ENCODE peak calls at places on chromosomes 4 and X, in four cellular contexts. P is HAP-1, L is Karpas-422, N is left ventricle myocardium inferior. D is an unnamed sample.

GRCh38 chrX:154488336-154489075 is 1.9 kb downstream of the SLC10A3 start:
- DNase-seq in P (no peak), L (no peak), N (no peak), D (no peak)

GRCh38 chr4:99615210-99615834 is 40.7 kb downstream of the MTTP start:
- DNase-seq in P (no peak), L (peak), N (peak), D (peak)

GRCh38 chr4:39613093-39613656 is 25.5 kb downstream of the SMIM14 start:
- DNase-seq in P (no peak), L (peak), N (no peak), D (no peak)

GRCh38 chrX:13360146-13360545 is 40.3 kb upstream of the ATXN3L start:
- DNase-seq in P (no peak), L (no peak), N (peak), D (no peak)

GRCh38 chr4:169484485-169484884 is 127.9 kb downstream of the NEK1 start:
- DNase-seq in P (peak), L (no peak), N (no peak), D (no peak)

GRCh38 chr4:76547167-76547760 is 112.2 kb downstream of the SHROOM3 start:
- DNase-seq in P (peak), L (no peak), N (no peak), D (no peak)

GRCh38 chr4:36128689-36129088 is 115.6 kb downstream of the ARAP2 start:
- DNase-seq in P (no peak), L (no peak), N (no peak), D (no peak)

GRCh38 chr4:38867478-38868054 is at the start of gene FAM114A1:
- DNase-seq in P (no peak), L (peak), N (peak), D (no peak)

GRCh38 chr4:18689308-18689915 is 667.9 kb upstream of the LCORL start:
- DNase-seq in P (peak), L (peak), N (no peak), D (no peak)

GRCh38 chr4:133866328-133866699 is 335.3 kb downstream of the PABPC4L start:
- DNase-seq in P (no peak), L (no peak), N (no peak), D (no peak)

GRCh38 chr4:22129454-22130075 is 181.0 kb upstream of the KCNIP4 start:
- DNase-seq in P (peak), L (peak), N (no peak), D (peak)

GRCh38 chr4:76272999-76273398 is 21.5 kb downstream of the FAM47E start:
- DNase-seq in P (no peak), L (no peak), N (no peak), D (no peak)

GRCh38 chrX:2628751-2629315 is 62.3 kb upstream of the CD99 start:
- DNase-seq in P (no peak), L (peak), N (no peak), D (no peak)

GRCh38 chr4:185559913-185560281 is 24.6 kb upstream of the PDLIM3 start:
- DNase-seq in P (peak), L (no peak), N (no peak), D (peak)

GRCh38 chrX:152072236-152072635 is 66.1 kb downstream of the MAGEA10 start:
- DNase-seq in P (no peak), L (no peak), N (no peak), D (peak)

GRCh38 chrX:2696698-2697215 is 5.7 kb downstream of the CD99 start:
- DNase-seq in P (no peak), L (peak), N (no peak), D (no peak)

GRCh38 chr4:109072595-109072994 is 229.9 kb downstream of the COL25A1 start:
- DNase-seq in P (no peak), L (no peak), N (no peak), D (no peak)

GRCh38 chr4:25180524-25181131 is 20.4 kb upstream of the SEPSECS start:
- DNase-seq in P (peak), L (peak), N (no peak), D (no peak)

GRCh38 chr4:67250497-67250896 is 294.8 kb downstream of the CENPC start:
- DNase-seq in P (no peak), L (no peak), N (no peak), D (no peak)

DNA sequence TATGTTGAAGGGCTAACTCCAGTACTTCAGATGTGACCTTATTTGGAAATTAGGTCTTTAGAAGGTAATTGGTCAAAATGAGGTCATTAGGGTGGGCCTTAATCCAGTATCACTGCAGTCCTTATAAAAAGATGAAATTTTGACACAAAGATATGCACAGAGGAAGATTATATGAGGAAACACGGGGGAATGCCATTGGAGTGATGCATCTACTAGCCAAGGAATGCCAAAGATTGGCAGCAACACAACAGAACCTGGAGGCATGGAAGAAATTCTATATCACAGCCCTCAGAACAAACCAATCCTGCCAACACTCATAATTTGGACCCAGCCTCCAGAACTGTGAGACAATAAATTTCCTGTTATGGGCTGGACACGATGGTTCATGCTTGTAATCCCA is 17.6 kb downstream of the TRIM61 start:
- DNase-seq in P (no peak), L (no peak), N (no peak), D (no peak)
- H3K4me3 ChIP-seq in P (no peak), L (no peak), N (no peak), D (no peak)

DNA sequence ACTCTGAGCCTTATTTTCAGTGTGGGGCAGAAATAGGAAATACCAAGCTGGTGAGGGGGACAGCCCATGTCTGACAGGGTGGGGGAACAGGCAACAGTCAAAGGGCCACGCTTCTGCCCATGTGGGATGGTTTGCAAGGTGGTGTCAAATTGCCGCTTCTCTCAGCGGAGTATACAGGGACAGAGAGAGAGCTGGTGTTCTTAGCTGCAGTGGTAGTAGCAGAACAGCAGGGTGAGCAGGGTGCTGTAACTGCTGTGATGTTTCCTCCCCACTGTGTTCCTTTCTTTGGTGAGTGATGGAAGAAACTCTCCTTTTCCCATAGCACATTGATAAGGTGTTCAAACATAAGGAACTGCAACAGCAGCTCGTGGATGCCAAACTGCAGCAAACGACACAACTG is 37.9 kb downstream of the RBBP7 start:
- DNase-seq in P (no peak), L (no peak), N (no peak), D (no peak)
- H3K4me3 ChIP-seq in P (no peak), L (no peak), N (no peak), D (no peak)

GRCh38 chr4:154490589-154491340 is 834 bp downstream of the DCHS2 start:
- DNase-seq in P (no peak), L (no peak), N (no peak), D (no peak)
- H3K4me3 ChIP-seq in P (peak), L (no peak), N (peak), D (peak)

DNA sequence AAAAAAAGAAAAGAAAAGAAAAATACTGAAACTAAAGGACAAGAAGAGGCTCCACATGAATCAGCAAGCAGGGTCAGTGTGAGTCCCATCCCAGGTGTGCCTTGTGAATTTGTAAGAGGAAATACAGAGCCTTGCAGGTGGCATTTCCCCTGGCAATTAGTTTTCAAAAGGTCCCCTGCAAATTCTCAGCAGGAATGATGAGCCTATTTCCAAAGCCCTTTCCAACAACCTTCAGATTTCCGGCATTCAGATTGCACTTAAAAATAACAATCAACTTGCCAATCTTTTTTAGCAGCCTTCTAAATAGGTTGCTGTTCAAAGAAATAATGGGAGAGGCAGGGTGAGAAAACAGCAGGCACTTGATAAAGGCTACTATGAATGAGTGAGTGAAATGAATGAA is 66.4 kb upstream of the OR13H1 start:
- DNase-seq in P (no peak), L (no peak), N (no peak), D (no peak)
- H3K4me3 ChIP-seq in P (no peak), L (no peak), N (no peak), D (no peak)

DNA sequence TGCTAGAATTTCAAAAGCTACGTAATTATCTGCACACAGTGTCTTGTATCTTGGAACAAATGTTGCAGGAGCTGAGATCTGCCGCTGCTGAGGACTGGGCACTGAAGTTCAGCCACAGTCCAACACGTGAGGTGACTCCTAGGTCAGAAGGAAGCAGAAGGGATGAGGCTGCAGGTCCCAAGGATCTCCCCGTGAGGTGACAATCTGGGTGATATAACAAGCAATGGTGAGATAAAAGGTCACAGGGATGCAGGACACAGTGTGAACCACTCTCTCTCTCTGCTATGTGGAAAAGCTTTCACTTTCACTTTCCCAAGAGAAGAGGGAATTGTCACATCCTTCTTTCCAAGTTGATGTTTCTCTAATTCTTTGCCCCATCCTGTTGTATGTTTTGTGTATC is 1416.0 kb upstream of the TENM3 start:
- DNase-seq in P (no peak), L (no peak), N (no peak), D (no peak)
- H3K4me3 ChIP-seq in P (no peak), L (no peak), N (peak), D (peak)

GRCh38 chr4:153438916-153439756 is 27.0 kb upstream of the TMEM131L start:
- DNase-seq in P (no peak), L (no peak), N (no peak), D (no peak)

GRCh38 chr4:153428816-153429592 is 37.2 kb upstream of the TMEM131L start:
- DNase-seq in P (no peak), L (no peak), N (no peak), D (no peak)

GRCh38 chr4:153432971-153433752 is 33.0 kb upstream of the TMEM131L start:
- DNase-seq in P (peak), L (peak), N (peak), D (no peak)

GRCh38 chr4:153434190-153434589 is 32.0 kb upstream of the TMEM131L start:
- DNase-seq in P (no peak), L (no peak), N (no peak), D (no peak)

GRCh38 chr4:153433753-153434105 is 32.4 kb upstream of the TMEM131L start:
- DNase-seq in P (no peak), L (no peak), N (no peak), D (no peak)
- H3K4me3 ChIP-seq in P (no peak), L (peak), N (no peak), D (no peak)